ENCODE peak calls at places on chromosomes 3 and 15, in eight cellular contexts. X is neuronal stem cell; Z is HCT116; H is fibroblast of pulmonary artery; D is activated T-helper 1 cell treated with anti-CD3 and anti-CD28 coated beads, Interleukin-2, amount 50 U/mL, for 16 hours; S is AG04450; K is HuH-7; T is astrocyte of the spinal cord. U is an unnamed sample.

GRCh38 chr3:179840985-179841384 is 188.1 kb downstream of the USP13 start:
- DNase-seq in S (peak), T (peak), K (no peak), X (no peak), Z (no peak), H (peak), D (no peak), U (peak)

GRCh38 chr3:49750056-49750455 is 26.3 kb upstream of the GMPPB start:
- DNase-seq in H (no peak), X (no peak), K (no peak), Z (no peak), D (no peak), S (no peak), T (no peak), U (no peak)

GRCh38 chr15:36644156-36644896 is 64.9 kb downstream of the CDIN1 start:
- DNase-seq in S (no peak), Z (no peak), D (no peak), H (no peak), X (peak), T (no peak), K (no peak), U (no peak)

GRCh38 chr15:43390723-43391122 is 19.8 kb downstream of the TUBGCP4 start:
- DNase-seq in D (no peak), T (peak), Z (no peak), X (no peak), H (no peak), S (no peak), K (no peak), U (no peak)

GRCh38 chr3:50648297-50648696 is 26.4 kb upstream of the DOCK3 start:
- DNase-seq in X (no peak), T (no peak), Z (no peak), H (no peak), S (no peak), K (no peak), D (no peak), U (no peak)

GRCh38 chr3:70737656-70738309 is 425.3 kb upstream of the MDFIC2 start:
- DNase-seq in D (no peak), S (no peak), H (no peak), Z (no peak), K (peak), T (no peak), X (no peak), U (no peak)

GRCh38 chr3:4279706-4280105 is 23.5 kb upstream of the SETMAR start:
- DNase-seq in K (no peak), D (no peak), T (no peak), H (no peak), S (no peak), X (no peak), Z (no peak), U (no peak)

GRCh38 chr15:84748274-84749110 is at the start of gene ZNF592:
- DNase-seq in H (peak), K (peak), X (peak), Z (no peak), S (peak), T (peak), D (peak), U (no peak)

GRCh38 chr3:123791898-123792297 is 92.2 kb downstream of the MYLK start:
- DNase-seq in H (peak), S (no peak), K (no peak), Z (no peak), D (no peak), T (peak), X (no peak), U (no peak)

U was measured in astrocyte of the cerebellum.